ENCODE peak calls at places on chromosomes 4 and X, in four cellular contexts. A is GM23248, P is fibroblast of the aortic adventitia, I is suprapubic skin. D is an unnamed sample.

GRCh38 chr4:185143596-185143969 is 517 bp downstream of the SLC25A4 start:
- DNase-seq in I (no peak), A (peak; percentile 55), P (peak; percentile 36), D (peak; percentile 77)

GRCh38 chrX:154918060-154918483 is 31.9 kb downstream of the F8A1 start:
- DNase-seq in A (peak; percentile 75), P (peak; percentile 87), I (no peak), D (peak; percentile 33)

GRCh38 chr4:24274401-24275035 is 309.8 kb downstream of the DHX15 start:
- DNase-seq in P (peak; percentile 54), A (peak; percentile 53), I (no peak), D (no peak)

GRCh38 chr4:52925531-52925968 is 63.4 kb downstream of the RASL11B start:
- DNase-seq in I (no peak), A (no peak), P (no peak), D (no peak)

GRCh38 chr4:54683616-54684346 is 26.0 kb downstream of the KIT start:
- DNase-seq in A (peak; percentile 61), P (peak; percentile 16), I (no peak), D (peak; percentile 44)

GRCh38 chrX:57241967-57242366 is 44.5 kb upstream of the FAAH2 start:
- DNase-seq in A (no peak), I (no peak), P (no peak), D (no peak)

GRCh38 chr4:29539226-29539625 is 1180.9 kb upstream of the PCDH7 start:
- DNase-seq in A (no peak), P (no peak), I (no peak), D (no peak)

GRCh38 chr4:138113819-138114415 is 128.2 kb downstream of the SLC7A11 start:
- DNase-seq in A (peak; percentile 72), I (no peak), P (peak; percentile 87), D (peak; percentile 13)

GRCh38 chr4:94641702-94642560 is 115.8 kb upstream of the BMPR1B start:
- DNase-seq in P (peak; percentile 58), I (no peak), A (peak; percentile 76), D (peak; percentile 53)

GRCh38 chr4:82898322-82899243 is 2.0 kb upstream of the THAP9 start:
- DNase-seq in I (no peak), A (peak; percentile 95), P (peak; percentile 96), D (peak; percentile 94)
- H3K4me3 ChIP-seq in I (peak overlapping the region; percentile 60), A (peak overlapping the region; percentile 96), P (peak overlapping the region; percentile 77), D (no peak overlapping the region)

GRCh38 chrX:70133303-70134115 is at the start of gene IGBP1:
- DNase-seq in I (peak; percentile 87), A (peak; percentile 87), P (peak; percentile 82), D (peak; percentile 81)
- H3K4me3 ChIP-seq in I (peak within 1 kb of the TSS; percentile 64), A (peak within 1 kb of the TSS; percentile 100), P (peak within 1 kb of the TSS; percentile 78), D (peak within 1 kb of the TSS; percentile 81)

DNA sequence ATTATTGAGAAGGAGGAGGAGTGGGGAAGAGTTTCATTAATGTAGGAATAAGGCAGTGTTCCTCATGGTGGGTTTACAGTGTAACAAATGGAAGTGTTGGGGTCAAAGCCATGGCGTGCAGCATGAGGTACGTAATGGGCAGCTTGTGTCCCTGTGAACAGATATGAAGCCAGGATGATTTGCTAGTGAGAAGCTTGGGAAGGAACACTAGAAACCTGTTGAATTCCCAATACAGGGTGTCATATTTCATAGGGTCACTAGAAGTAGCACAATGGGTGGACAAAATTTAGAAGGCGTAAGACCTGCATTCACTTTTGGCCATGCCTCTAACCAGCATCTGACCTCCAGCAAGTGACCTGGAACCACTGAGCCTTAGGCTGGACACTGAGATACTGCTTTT is 6.8 kb downstream of the PYURF start:
- DNase-seq in I (no peak), A (no peak), P (no peak), D (no peak)
- H3K4me3 ChIP-seq in I (no peak overlapping the region), A (no peak overlapping the region), P (no peak overlapping the region), D (no peak overlapping the region)

DNA sequence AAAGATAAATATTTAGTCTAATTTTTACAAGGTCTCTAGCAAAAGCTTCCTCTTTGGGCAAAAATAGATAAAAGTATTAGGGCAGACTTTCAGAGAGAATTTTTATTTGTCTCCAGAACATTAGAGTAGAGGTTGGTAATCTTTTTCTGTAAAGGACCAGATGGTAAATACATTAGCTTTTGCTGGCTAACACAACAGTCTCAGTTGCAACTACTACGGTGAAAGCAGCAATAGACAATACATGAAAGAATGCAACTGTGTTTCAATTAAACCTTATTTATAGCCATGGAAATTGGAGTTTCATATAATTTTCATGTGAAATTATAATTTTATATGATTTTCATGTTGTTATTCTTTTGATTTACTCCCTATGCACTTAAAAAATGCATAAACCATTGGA is 15.8 kb upstream of the ADGRA3 start:
- DNase-seq in P (no peak), I (no peak), A (no peak), D (no peak)
- H3K4me3 ChIP-seq in P (no peak overlapping the region), I (no peak overlapping the region), A (no peak overlapping the region), D (no peak overlapping the region)

GRCh38 chr4:62531250-62531649 is 1331.1 kb downstream of the ADGRL3 start:
- DNase-seq in A (no peak), P (no peak), I (no peak), D (no peak)
- H3K4me3 ChIP-seq in A (no peak overlapping the region), P (no peak overlapping the region), I (no peak overlapping the region), D (no peak overlapping the region)

GRCh38 chr4:48175328-48175727 is 41.3 kb upstream of the TXK start:
- DNase-seq in P (no peak), A (no peak), I (no peak), D (no peak)

GRCh38 chr4:48178931-48179330 is 44.9 kb upstream of the TXK start:
- DNase-seq in I (no peak), P (no peak), A (no peak), D (no peak)

GRCh38 chr4:48175806-48176205 is 41.8 kb upstream of the TXK start:
- DNase-seq in I (no peak), A (no peak), P (no peak), D (no peak)

GRCh38 chr4:48169636-48170035 is 35.6 kb upstream of the TXK start:
- DNase-seq in I (no peak), A (no peak), P (no peak), D (no peak)

DNA sequence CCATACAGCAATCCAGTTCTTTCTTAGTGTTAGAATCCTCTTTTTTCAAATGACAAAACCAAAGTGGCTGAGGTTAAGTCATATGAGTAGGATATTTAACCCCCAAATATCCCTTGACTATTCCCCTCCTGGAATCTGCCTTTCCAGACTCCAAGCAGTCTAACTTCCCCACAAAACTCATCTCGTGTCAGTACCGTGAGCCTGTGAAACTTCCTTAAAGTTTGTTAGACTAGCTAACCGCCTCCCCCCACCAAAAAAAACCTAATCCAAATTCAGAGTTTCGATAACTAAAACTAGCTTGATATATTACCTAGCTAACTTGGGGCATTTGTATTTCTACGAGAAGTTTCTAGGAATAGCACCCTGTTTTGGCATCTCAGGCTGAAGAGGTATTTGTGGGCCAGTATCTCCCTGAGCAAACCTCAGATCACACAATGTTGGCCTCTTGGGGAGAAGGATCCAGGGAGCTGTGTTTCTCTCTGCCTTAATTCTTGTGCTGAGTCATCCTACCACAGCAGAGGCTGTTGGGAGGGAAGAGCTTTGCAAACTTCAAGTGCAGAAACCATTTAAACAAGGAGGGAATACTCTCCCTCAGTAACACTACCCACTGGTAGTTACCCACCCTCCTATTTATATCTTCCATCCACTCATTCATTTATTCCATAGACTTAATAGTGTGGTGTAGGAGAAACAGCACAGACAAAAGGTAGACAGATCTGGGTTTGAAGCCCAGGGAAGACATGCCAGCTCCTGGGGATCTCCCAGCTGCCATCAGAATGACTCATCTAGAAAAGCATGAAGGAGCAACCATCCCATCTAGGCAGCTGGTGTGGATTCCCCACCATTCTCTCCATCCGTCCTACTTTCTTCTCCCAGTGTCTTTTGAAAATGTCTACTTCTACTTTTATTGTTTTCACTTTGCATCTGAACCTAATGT is 39.3 kb upstream of the TXK start:
- DNase-seq in A (peak; percentile 69), I (no peak), P (peak; percentile 74), D (peak; percentile 75)
- H3K4me3 ChIP-seq in A (no peak overlapping the region), I (no peak overlapping the region), P (no peak overlapping the region), D (no peak overlapping the region)

D was measured in trophoblast cell.